ENCODE peak calls at places on chromosomes 5 and 9, in five cellular contexts. Q is PC-3, D is GM23338, U is MM.1S, P is fibroblast of lung. N is an unnamed sample.

GRCh38 chr9:93576296-93577044 is at the start of gene PHF2:
- DNase-seq in P (no peak), D (peak), Q (no peak), U (peak), N (peak)

GRCh38 chr5:9869616-9870288 is 239.6 kb upstream of the TAS2R1 start:
- DNase-seq in U (no peak), D (no peak), P (peak), Q (peak), N (no peak)

GRCh38 chr5:643351-643801 is 31.2 kb downstream of the CEP72 start:
- DNase-seq in Q (no peak), P (no peak), D (no peak), U (no peak), N (no peak)

GRCh38 chr9:14027114-14027812 is 286.7 kb downstream of the NFIB start:
- DNase-seq in Q (peak), U (no peak), P (no peak), D (no peak), N (no peak)

GRCh38 chr9:100101608-100102007 is 2.6 kb downstream of the INVS start:
- DNase-seq in D (no peak), P (no peak), U (no peak), Q (no peak), N (no peak)

GRCh38 chr5:179272326-179273073 is 72.8 kb downstream of the ADAMTS2 start:
- DNase-seq in P (no peak), U (no peak), Q (no peak), D (no peak), N (peak)

GRCh38 chr9:115469826-115470225 is 351.9 kb upstream of the TNC start:
- DNase-seq in P (no peak), U (no peak), Q (no peak), D (peak), N (no peak)

GRCh38 chr9:37167456-37167855 is 47.1 kb downstream of the ZCCHC7 start:
- DNase-seq in D (no peak), Q (no peak), U (no peak), P (peak), N (no peak)

GRCh38 chr5:124301850-124302249 is 444.6 kb downstream of the ZNF608 start:
- DNase-seq in D (no peak), P (peak), U (no peak), Q (no peak), N (peak)

GRCh38 chr9:90003046-90003355 is 398.2 kb downstream of the GADD45G start:
- DNase-seq in Q (no peak), P (no peak), U (no peak), D (no peak), N (no peak)

GRCh38 chr9:15311607-15312006 is 4.6 kb upstream of the TTC39B start:
- DNase-seq in U (no peak), P (no peak), D (no peak), Q (peak), N (no peak)

GRCh38 chr5:71601222-71602026 is 14.3 kb downstream of the MCCC2 start:
- DNase-seq in Q (peak), P (peak), U (peak), D (peak), N (peak)

GRCh38 chr9:2872307-2872940 is 28.5 kb upstream of the PUM3 start:
- DNase-seq in U (no peak), D (peak), Q (peak), P (peak), N (peak)

GRCh38 chr5:149860801-149861322 is 83.7 kb downstream of the PDE6A start:
- DNase-seq in U (peak), P (peak), D (peak), Q (peak), N (no peak)

GRCh38 chr5:37323607-37324006 is 47.3 kb downstream of the NUP155 start:
- DNase-seq in P (no peak), Q (no peak), U (no peak), D (no peak), N (no peak)

GRCh38 chr9:121651295-121652036 is at the start of gene DAB2IP:
- DNase-seq in Q (peak), D (peak), U (no peak), P (peak), N (peak)

DNA sequence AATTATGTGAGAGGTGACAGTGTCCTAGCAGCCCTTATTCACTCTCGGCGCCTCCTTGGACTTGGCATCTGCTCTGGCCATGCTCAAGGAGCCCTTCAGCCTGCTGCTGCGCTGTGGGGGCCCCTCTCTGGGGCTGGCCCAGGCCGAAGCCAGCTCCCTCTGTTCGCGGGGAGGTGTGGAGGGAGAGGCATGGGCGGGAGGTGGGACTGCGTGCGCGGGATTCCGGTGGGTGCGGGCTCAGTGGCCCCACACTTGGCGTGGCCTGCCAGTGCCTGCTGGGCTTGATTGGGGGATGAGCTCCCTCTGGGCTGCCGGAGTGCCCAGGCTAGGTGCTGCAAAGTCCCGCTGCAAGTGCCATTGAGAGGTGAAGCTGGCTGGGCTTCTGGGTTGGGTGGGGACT is 12.9 kb upstream of the DMRTA1 start:
- DNase-seq in Q (no peak), P (no peak), U (no peak), D (no peak), N (no peak)
- TF ChIP-seq EZH2 in Q (no peak), P (no peak), U (no peak), D (no peak), N (no peak)

GRCh38 chr9:132141364-132141947 is 20.4 kb upstream of the NTNG2 start:
- DNase-seq in P (peak), Q (no peak), D (peak), U (no peak), N (peak)
- TF ChIP-seq EZH2 in P (no peak), Q (no peak), D (no peak), U (no peak), N (no peak)

DNA sequence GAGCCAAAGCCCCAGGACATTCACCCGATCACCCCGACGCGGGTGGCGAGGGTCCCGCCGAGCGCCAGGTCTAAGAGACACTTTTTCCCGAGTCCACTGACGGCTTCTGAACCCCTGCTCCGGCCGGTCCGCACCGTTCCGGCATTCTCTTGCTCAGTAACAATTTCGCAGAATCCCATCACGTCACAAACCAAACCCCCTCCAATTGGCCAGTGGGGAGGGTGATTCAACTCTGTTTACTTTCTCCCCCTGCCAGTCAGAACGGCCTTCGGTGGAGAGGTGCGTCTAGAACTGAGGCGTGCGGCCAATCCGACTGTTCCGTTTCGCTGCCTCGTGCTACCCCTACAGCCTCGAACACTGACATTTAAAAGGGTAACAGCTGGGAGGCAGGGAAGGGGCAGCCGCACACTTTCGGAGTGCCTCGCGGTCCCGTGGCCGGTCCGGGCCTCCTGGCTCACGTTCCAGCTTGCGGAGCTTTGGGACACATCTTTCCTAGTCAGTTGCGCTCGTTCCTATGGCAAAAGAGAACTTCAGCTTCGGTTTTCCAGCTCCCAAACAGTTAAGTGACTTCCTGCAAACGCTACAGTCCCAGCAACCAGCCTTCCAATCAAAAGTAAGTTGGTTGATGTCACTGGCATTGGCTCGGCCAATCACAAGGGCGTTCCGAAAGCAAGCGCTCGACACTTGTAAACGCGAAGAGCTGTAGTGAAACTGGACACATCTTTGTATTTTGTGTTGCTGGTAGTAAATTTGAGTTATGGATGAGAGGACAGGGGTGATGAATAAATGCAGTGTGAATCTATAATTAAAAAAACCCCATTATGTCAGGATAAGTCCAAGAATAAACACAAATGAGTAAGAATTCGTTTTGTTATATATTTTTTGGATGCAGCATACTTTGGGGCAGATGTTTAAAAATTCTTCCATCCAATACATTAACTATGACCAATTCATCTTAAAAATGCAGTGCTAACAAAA is at the start of gene KLF9:
- DNase-seq in P (peak), U (peak), D (peak), Q (peak), N (peak)
- TF ChIP-seq EZH2 in P (no peak), U (no peak), D (peak), Q (no peak), N (no peak)

DNA sequence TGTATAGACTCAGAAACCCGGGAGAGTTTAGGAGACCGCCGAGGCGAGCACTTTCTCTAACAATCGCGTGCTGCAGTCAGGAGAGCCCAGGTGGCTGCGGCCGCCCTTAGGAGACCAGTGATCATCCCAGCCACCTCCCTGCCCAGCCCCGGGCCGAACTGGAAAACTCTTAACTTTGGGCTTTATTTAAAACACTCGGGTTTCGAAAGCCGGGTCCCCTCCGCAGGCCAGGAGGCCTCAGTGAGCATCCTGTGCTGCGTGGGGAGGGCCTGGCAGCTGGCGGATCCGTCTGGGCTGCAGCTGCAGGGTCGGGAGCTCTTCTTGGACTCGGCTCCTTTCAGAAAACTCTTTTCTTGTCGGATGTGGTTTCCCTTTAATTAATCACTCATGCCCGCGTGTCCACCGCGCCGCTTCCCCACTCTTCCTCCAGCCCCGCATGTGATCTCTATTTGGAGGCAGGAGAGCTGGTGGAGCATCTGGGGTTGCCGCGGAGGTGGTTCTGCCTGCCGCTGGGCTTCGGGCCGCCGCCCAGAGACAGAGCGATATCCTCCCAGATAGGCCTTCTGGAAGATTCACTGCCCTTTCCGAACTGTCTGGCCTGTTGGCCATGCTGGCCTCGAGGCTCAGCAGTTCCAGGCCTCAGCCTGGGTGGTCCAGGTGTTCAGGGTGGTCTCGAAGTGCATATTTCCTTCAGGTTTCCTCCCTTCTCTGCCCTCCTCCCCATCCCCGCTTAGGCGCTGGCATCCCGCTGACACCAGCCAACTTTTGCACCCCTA is 59.5 kb downstream of the TMEM174 start:
- DNase-seq in D (peak), P (peak), Q (no peak), U (no peak), N (peak)
- TF ChIP-seq EZH2 in D (peak), P (no peak), Q (no peak), U (no peak), N (peak)

DNA sequence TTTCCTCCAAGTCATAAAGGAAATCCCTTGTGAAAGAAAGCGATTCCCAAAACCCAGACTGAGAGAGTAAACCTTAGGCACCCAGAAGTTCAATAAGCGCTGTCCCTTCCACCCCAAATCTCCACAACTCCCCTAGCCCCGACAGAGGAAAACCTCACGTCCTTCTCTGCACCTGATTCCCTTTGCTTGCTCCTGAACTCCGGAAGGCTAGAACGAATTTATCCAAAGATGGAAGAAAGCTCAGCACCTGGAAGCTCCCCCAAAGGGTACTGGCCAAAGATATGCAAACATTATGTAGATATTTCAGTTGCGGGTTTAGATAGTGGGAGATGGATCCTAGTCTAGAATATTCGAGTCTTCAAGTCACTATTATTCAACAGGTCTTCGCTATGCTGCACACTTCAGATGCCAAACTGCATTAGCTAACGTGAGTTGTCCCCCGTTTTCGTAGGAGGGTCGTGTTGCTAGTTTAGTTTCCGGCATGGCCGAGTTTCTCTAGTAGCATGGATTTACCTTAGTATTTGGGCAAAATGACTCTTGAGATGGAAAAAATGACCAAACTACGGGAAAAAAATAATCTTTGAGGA is 27.7 kb downstream of the NR2F1 start:
- DNase-seq in U (no peak), Q (no peak), D (peak), P (no peak), N (peak)
- TF ChIP-seq EZH2 in U (no peak), Q (no peak), D (peak), P (peak), N (peak)